ENCODE peak calls at places on chromosome 12, in five cellular contexts. X is smooth muscle cell of the brain vasculature, Z is COR-L47, H is D721Med, J is HT-29. L is an unnamed sample.

GRCh38 chr12:106417926-106418910 is 60.7 kb downstream of the POLR3B start:
- DNase-seq in X (peak), Z (no peak), H (no peak), J (peak), L (no peak)

GRCh38 chr12:4107436-4107878 is 166.1 kb upstream of the CCND2 start:
- DNase-seq in X (no peak), Z (no peak), H (no peak), J (peak), L (no peak)

GRCh38 chr12:118126119-118126757 is 9.7 kb upstream of the PEBP1 start:
- DNase-seq in X (no peak), Z (no peak), H (no peak), J (no peak), L (no peak)

GRCh38 chr12:2457215-2458112 is 337.3 kb upstream of the FKBP4 start:
- DNase-seq in X (no peak), Z (no peak), H (peak), J (no peak), L (no peak)

GRCh38 chr12:49539406-49540228 is 787 bp downstream of the KCNH3 start:
- DNase-seq in X (no peak), Z (no peak), H (no peak), J (no peak), L (no peak)

GRCh38 chr12:88642675-88643431 is 62.6 kb upstream of the KITLG start:
- DNase-seq in X (no peak), Z (no peak), H (no peak), J (no peak), L (no peak)

GRCh38 chr12:1517007-1517406 is 77.4 kb downstream of the FBXL14 start:
- DNase-seq in X (no peak), Z (no peak), H (no peak), J (no peak), L (no peak)

GRCh38 chr12:88351121-88351520 is 209.0 kb downstream of the TMTC3 start:
- DNase-seq in X (no peak), Z (no peak), H (no peak), J (no peak), L (no peak)

GRCh38 chr12:12685305-12685704 is 10.7 kb downstream of the GPR19 start:
- DNase-seq in X (no peak), Z (peak), H (no peak), J (no peak), L (no peak)

GRCh38 chr12:114918535-114919233 is 234.7 kb upstream of the TBX3 start:
- DNase-seq in X (no peak), Z (no peak), H (no peak), J (no peak), L (no peak)

GRCh38 chr12:96015672-96016071 is 19.5 kb upstream of the HAL start:
- DNase-seq in X (no peak), Z (peak), H (no peak), J (peak), L (no peak)

GRCh38 chr12:47121146-47121545 is 41.4 kb upstream of the AMIGO2 start:
- DNase-seq in X (no peak), Z (no peak), H (no peak), J (no peak), L (no peak)

GRCh38 chr12:121799175-121799841 is 4.5 kb upstream of the SETD1B start:
- DNase-seq in X (no peak), Z (peak), H (no peak), J (peak), L (no peak)

GRCh38 chr12:6827437-6827894 is 741 bp upstream of the P3H3 start:
- DNase-seq in X (no peak), Z (peak), H (peak), J (peak), L (peak)

GRCh38 chr12:75720807-75721206 is 209.4 kb upstream of the KRR1 start:
- DNase-seq in X (no peak), Z (no peak), H (no peak), J (peak), L (no peak)

GRCh38 chr12:46546634-46547273 is 174.2 kb upstream of the SLC38A2 start:
- DNase-seq in X (no peak), Z (no peak), H (no peak), J (no peak), L (no peak)

GRCh38 chr12:56029666-56030293 is 8.9 kb downstream of the IKZF4 start:
- DNase-seq in X (no peak), Z (peak), H (no peak), J (peak), L (no peak)

L was measured in brain pericyte.